ENCODE peak calls at places on chromosomes 2 and 18, in five cellular contexts. One of them, this sample, is unnamed.

GRCh38 chr2:239038773-239039478 is 191.0 kb downstream of the TWIST2 start:
- DNase-seq in A549: no peak
- DNase-seq in HepG2: no peak
- DNase-seq in GM12878: no peak
- DNase-seq in K562: no peak
- DNase-seq in this sample: no peak

GRCh38 chr2:239303711-239304532 is 96.9 kb downstream of the HDAC4 start:
- DNase-seq in A549: no peak
- DNase-seq in HepG2: no peak
- DNase-seq in GM12878: no peak
- DNase-seq in K562: no peak
- DNase-seq in this sample: no peak

GRCh38 chr2:143708682-143709081 is 579.5 kb downstream of the ARHGAP15 start:
- DNase-seq in A549: no peak
- DNase-seq in HepG2: no peak
- DNase-seq in GM12878: no peak
- DNase-seq in K562: no peak
- DNase-seq in this sample: no peak

GRCh38 chr2:85975581-85975980 is 86.8 kb upstream of the ST3GAL5 start:
- DNase-seq in A549: no peak
- DNase-seq in HepG2: no peak
- DNase-seq in GM12878: no peak
- DNase-seq in K562: no peak
- DNase-seq in this sample: no peak

GRCh38 chr2:172736419-172737174 is 952 bp downstream of the RAPGEF4 start:
- DNase-seq in A549: no peak
- DNase-seq in HepG2: no peak
- DNase-seq in GM12878: no peak
- DNase-seq in K562: no peak
- DNase-seq in this sample: no peak

GRCh38 chr2:177334940-177335543 is 57.5 kb upstream of the AGPS start:
- DNase-seq in A549: peak
- DNase-seq in HepG2: peak
- DNase-seq in GM12878: no peak
- DNase-seq in K562: peak
- DNase-seq in this sample: no peak

GRCh38 chr2:202035941-202036372 is 2.3 kb downstream of the FZD7 start:
- DNase-seq in A549: no peak
- DNase-seq in HepG2: no peak
- DNase-seq in GM12878: no peak
- DNase-seq in K562: no peak
- DNase-seq in this sample: no peak

GRCh38 chr2:96580771-96581170 is 44.2 kb downstream of the ARID5A start:
- DNase-seq in A549: peak
- DNase-seq in HepG2: peak
- DNase-seq in GM12878: no peak
- DNase-seq in K562: peak
- DNase-seq in this sample: no peak

GRCh38 chr2:42061839-42062238 is 14.0 kb downstream of the PKDCC start:
- DNase-seq in A549: no peak
- DNase-seq in HepG2: no peak
- DNase-seq in GM12878: no peak
- DNase-seq in K562: no peak
- DNase-seq in this sample: no peak

GRCh38 chr2:191892391-191892790 is 45.5 kb upstream of the CAVIN2 start:
- DNase-seq in A549: no peak
- DNase-seq in HepG2: no peak
- DNase-seq in GM12878: no peak
- DNase-seq in K562: no peak
- DNase-seq in this sample: no peak

GRCh38 chr2:41896186-41896846 is 151.5 kb upstream of the PKDCC start:
- DNase-seq in A549: no peak
- DNase-seq in HepG2: no peak
- DNase-seq in GM12878: peak
- DNase-seq in K562: no peak
- DNase-seq in this sample: no peak

GRCh38 chr18:21803495-21803894 is 62.9 kb downstream of the MIB1 start:
- DNase-seq in A549: no peak
- DNase-seq in HepG2: peak
- DNase-seq in GM12878: no peak
- DNase-seq in K562: no peak
- DNase-seq in this sample: no peak

GRCh38 chr18:57445488-57446319 is 10.5 kb downstream of the ONECUT2 start:
- DNase-seq in A549: no peak
- DNase-seq in HepG2: peak
- DNase-seq in GM12878: no peak
- DNase-seq in K562: no peak
- DNase-seq in this sample: no peak

GRCh38 chr2:226985227-226985946 is 149.5 kb downstream of the RHBDD1 start:
- DNase-seq in A549: peak
- DNase-seq in HepG2: peak
- DNase-seq in GM12878: peak
- DNase-seq in K562: peak
- DNase-seq in this sample: no peak

GRCh38 chr2:240159251-240159839 is 18.9 kb upstream of the OTOS start:
- DNase-seq in A549: no peak
- DNase-seq in HepG2: no peak
- DNase-seq in GM12878: no peak
- DNase-seq in K562: no peak
- DNase-seq in this sample: no peak

GRCh38 chr2:130261970-130262760 is 63.9 kb upstream of the TUBA3E start:
- DNase-seq in A549: no peak
- DNase-seq in HepG2: no peak
- DNase-seq in GM12878: no peak
- DNase-seq in K562: no peak
- DNase-seq in this sample: no peak

GRCh38 chr2:119228136-119228535 is 4.5 kb downstream of the STEAP3 start:
- DNase-seq in A549: no peak
- DNase-seq in HepG2: no peak
- DNase-seq in GM12878: no peak
- DNase-seq in K562: no peak
- DNase-seq in this sample: no peak

GRCh38 chr2:122096788-122097187 is 341.3 kb downstream of the TSN start:
- DNase-seq in A549: no peak
- DNase-seq in HepG2: no peak
- DNase-seq in GM12878: no peak
- DNase-seq in K562: no peak
- DNase-seq in this sample: no peak

GRCh38 chr2:26591619-26592505 is 49.3 kb downstream of the CIB4 start:
- DNase-seq in A549: no peak
- DNase-seq in HepG2: no peak
- DNase-seq in GM12878: no peak
- DNase-seq in K562: no peak
- DNase-seq in this sample: no peak
- TF ChIP-seq HDAC2 in A549: no peak
- TF ChIP-seq HDAC2 in HepG2: no peak
- TF ChIP-seq HDAC2 in GM12878: no peak
- TF ChIP-seq HDAC2 in K562: no peak
- TF ChIP-seq HDAC2 in this sample: no peak

GRCh38 chr2:150204449-150204848 is 283.0 kb downstream of the RND3 start:
- DNase-seq in A549: no peak
- DNase-seq in HepG2: no peak
- DNase-seq in GM12878: no peak
- DNase-seq in K562: no peak
- DNase-seq in this sample: no peak
- TF ChIP-seq HDAC2 in A549: no peak
- TF ChIP-seq HDAC2 in HepG2: no peak
- TF ChIP-seq HDAC2 in GM12878: no peak
- TF ChIP-seq HDAC2 in K562: no peak
- TF ChIP-seq HDAC2 in this sample: no peak

DNA sequence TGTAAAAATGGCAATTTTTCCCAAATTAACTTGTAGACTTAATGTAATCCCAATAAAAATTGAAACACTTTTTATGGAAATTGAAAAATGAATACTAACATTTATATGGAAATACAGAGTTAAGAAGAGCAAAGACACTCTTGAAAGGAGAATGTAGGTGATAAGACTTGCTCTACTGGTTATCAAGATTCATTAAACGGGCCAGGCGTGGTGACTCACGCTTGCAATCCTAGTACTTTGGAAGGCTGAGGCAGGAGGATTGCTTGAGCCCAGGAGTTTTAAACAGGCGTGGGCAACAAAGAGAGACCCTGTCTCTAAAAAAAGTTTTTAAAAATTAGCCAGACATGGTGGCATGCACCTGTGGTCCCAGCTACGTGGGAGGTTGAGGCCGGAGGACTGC is 29.5 kb upstream of the ZNF396 start:
- DNase-seq in A549: no peak
- DNase-seq in HepG2: no peak
- DNase-seq in GM12878: no peak
- DNase-seq in K562: no peak
- DNase-seq in this sample: no peak
- TF ChIP-seq HDAC2 in A549: no peak
- TF ChIP-seq HDAC2 in HepG2: no peak
- TF ChIP-seq HDAC2 in GM12878: no peak
- TF ChIP-seq HDAC2 in K562: no peak
- TF ChIP-seq HDAC2 in this sample: no peak

DNA sequence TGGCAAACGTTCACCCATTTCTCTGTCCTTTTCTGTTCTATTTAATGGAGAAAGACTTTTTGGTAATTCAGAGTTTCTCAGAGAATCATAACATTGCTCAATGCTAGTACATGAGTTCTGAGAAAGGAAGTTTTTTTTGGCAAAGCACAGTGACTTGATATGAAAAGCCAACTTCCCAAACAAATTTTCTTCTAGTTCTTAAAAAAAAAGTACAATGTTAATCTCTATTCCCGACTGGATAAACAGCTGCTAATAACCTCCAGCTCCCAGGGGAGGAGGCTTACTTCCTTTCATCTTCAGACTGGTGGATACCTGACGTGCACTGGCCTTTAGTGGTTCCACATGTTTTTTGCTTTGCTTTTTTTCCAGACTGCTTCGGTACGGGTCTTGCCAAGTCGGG is 284.6 kb upstream of the CCDC68 start:
- DNase-seq in A549: no peak
- DNase-seq in HepG2: no peak
- DNase-seq in GM12878: no peak
- DNase-seq in K562: no peak
- DNase-seq in this sample: no peak
- TF ChIP-seq HDAC2 in A549: no peak
- TF ChIP-seq HDAC2 in HepG2: no peak
- TF ChIP-seq HDAC2 in GM12878: no peak
- TF ChIP-seq HDAC2 in K562: no peak
- TF ChIP-seq HDAC2 in this sample: no peak

GRCh38 chr2:46073540-46074018 is 223.6 kb upstream of the EPAS1 start:
- DNase-seq in A549: peak
- DNase-seq in HepG2: peak
- DNase-seq in GM12878: no peak
- DNase-seq in K562: no peak
- DNase-seq in this sample: no peak
- TF ChIP-seq HDAC2 in A549: no peak
- TF ChIP-seq HDAC2 in HepG2: no peak
- TF ChIP-seq HDAC2 in GM12878: no peak
- TF ChIP-seq HDAC2 in K562: no peak
- TF ChIP-seq HDAC2 in this sample: no peak

GRCh38 chr2:56357655-56358295 is 174.0 kb downstream of the CCDC85A start:
- DNase-seq in A549: no peak
- DNase-seq in HepG2: no peak
- DNase-seq in GM12878: no peak
- DNase-seq in K562: no peak
- DNase-seq in this sample: no peak
- TF ChIP-seq HDAC2 in A549: no peak
- TF ChIP-seq HDAC2 in HepG2: no peak
- TF ChIP-seq HDAC2 in GM12878: no peak
- TF ChIP-seq HDAC2 in K562: no peak
- TF ChIP-seq HDAC2 in this sample: no peak

This sample was measured in H1.